ENCODE peak calls at places on chromosomes 5 and 9, in ten cellular contexts. One of them, this sample, is unnamed.

GRCh38 chr5:96919754-96920197 is 16.1 kb upstream of the LNPEP start:
- DNase-seq in OCI-LY7: no peak
- DNase-seq in gastrocnemius medialis: no peak
- DNase-seq in epithelial cell of esophagus: peak; percentile 36
- DNase-seq in heart left ventricle: no peak
- DNase-seq in tibial artery: no peak
- DNase-seq in left ventricle myocardium inferior: no peak
- DNase-seq in A549: no peak
- DNase-seq in foreskin fibroblast: no peak
- DNase-seq in right atrium auricular region: no peak
- DNase-seq in this sample: no peak

GRCh38 chr5:139188558-139189270 is 9.5 kb downstream of the SIL1 start:
- DNase-seq in OCI-LY7: no peak
- DNase-seq in heart left ventricle: no peak
- DNase-seq in foreskin fibroblast: no peak
- DNase-seq in tibial artery: no peak
- DNase-seq in A549: no peak
- DNase-seq in epithelial cell of esophagus: no peak
- DNase-seq in right atrium auricular region: no peak
- DNase-seq in gastrocnemius medialis: no peak
- DNase-seq in left ventricle myocardium inferior: no peak
- DNase-seq in this sample: no peak

GRCh38 chr5:172564187-172564586 is 76.9 kb upstream of the NEURL1B start:
- DNase-seq in right atrium auricular region: no peak
- DNase-seq in OCI-LY7: no peak
- DNase-seq in heart left ventricle: no peak
- DNase-seq in A549: no peak
- DNase-seq in foreskin fibroblast: no peak
- DNase-seq in gastrocnemius medialis: no peak
- DNase-seq in left ventricle myocardium inferior: no peak
- DNase-seq in epithelial cell of esophagus: peak; percentile 52
- DNase-seq in tibial artery: no peak
- DNase-seq in this sample: no peak

GRCh38 chr5:83516962-83517750 is 45.6 kb downstream of the VCAN start:
- DNase-seq in heart left ventricle: no peak
- DNase-seq in gastrocnemius medialis: no peak
- DNase-seq in OCI-LY7: no peak
- DNase-seq in foreskin fibroblast: no peak
- DNase-seq in epithelial cell of esophagus: no peak
- DNase-seq in left ventricle myocardium inferior: no peak
- DNase-seq in A549: no peak
- DNase-seq in right atrium auricular region: no peak
- DNase-seq in tibial artery: no peak
- DNase-seq in this sample: no peak

GRCh38 chr5:149153751-149154610 is 12.7 kb downstream of the ABLIM3 start:
- DNase-seq in tibial artery: peak; percentile 55
- DNase-seq in OCI-LY7: no peak
- DNase-seq in gastrocnemius medialis: peak; percentile 95
- DNase-seq in epithelial cell of esophagus: peak; percentile 32
- DNase-seq in heart left ventricle: peak; percentile 60
- DNase-seq in left ventricle myocardium inferior: peak; percentile 53
- DNase-seq in right atrium auricular region: peak; percentile 90
- DNase-seq in foreskin fibroblast: peak; percentile 88
- DNase-seq in A549: peak; percentile 35
- DNase-seq in this sample: peak; percentile 69

GRCh38 chr5:125874717-125875116 is 548.5 kb upstream of the GRAMD2B start:
- DNase-seq in epithelial cell of esophagus: peak; percentile 44
- DNase-seq in right atrium auricular region: no peak
- DNase-seq in foreskin fibroblast: no peak
- DNase-seq in A549: no peak
- DNase-seq in tibial artery: no peak
- DNase-seq in OCI-LY7: no peak
- DNase-seq in heart left ventricle: no peak
- DNase-seq in left ventricle myocardium inferior: no peak
- DNase-seq in gastrocnemius medialis: no peak
- DNase-seq in this sample: no peak

GRCh38 chr9:77016526-77017504 is 2.6 kb upstream of the FOXB2 start:
- DNase-seq in foreskin fibroblast: no peak
- DNase-seq in heart left ventricle: no peak
- DNase-seq in right atrium auricular region: peak; percentile 47
- DNase-seq in OCI-LY7: no peak
- DNase-seq in tibial artery: no peak
- DNase-seq in gastrocnemius medialis: no peak
- DNase-seq in left ventricle myocardium inferior: no peak
- DNase-seq in epithelial cell of esophagus: no peak
- DNase-seq in A549: no peak
- DNase-seq in this sample: no peak

GRCh38 chr5:154042751-154043150 is 4.0 kb downstream of the MFAP3 start:
- DNase-seq in heart left ventricle: no peak
- DNase-seq in OCI-LY7: no peak
- DNase-seq in A549: no peak
- DNase-seq in left ventricle myocardium inferior: no peak
- DNase-seq in foreskin fibroblast: no peak
- DNase-seq in gastrocnemius medialis: no peak
- DNase-seq in epithelial cell of esophagus: no peak
- DNase-seq in tibial artery: no peak
- DNase-seq in right atrium auricular region: no peak
- DNase-seq in this sample: no peak

GRCh38 chr9:100227636-100228035 is 125.1 kb downstream of the TEX10 start:
- DNase-seq in epithelial cell of esophagus: no peak
- DNase-seq in foreskin fibroblast: no peak
- DNase-seq in heart left ventricle: no peak
- DNase-seq in OCI-LY7: no peak
- DNase-seq in gastrocnemius medialis: no peak
- DNase-seq in tibial artery: no peak
- DNase-seq in A549: no peak
- DNase-seq in left ventricle myocardium inferior: no peak
- DNase-seq in right atrium auricular region: no peak
- DNase-seq in this sample: no peak

GRCh38 chr9:100221538-100221937 is 122.5 kb downstream of the INVS start:
- DNase-seq in left ventricle myocardium inferior: no peak
- DNase-seq in heart left ventricle: no peak
- DNase-seq in A549: no peak
- DNase-seq in tibial artery: no peak
- DNase-seq in gastrocnemius medialis: no peak
- DNase-seq in epithelial cell of esophagus: no peak
- DNase-seq in right atrium auricular region: no peak
- DNase-seq in foreskin fibroblast: no peak
- DNase-seq in OCI-LY7: no peak
- DNase-seq in this sample: no peak

GRCh38 chr9:100219347-100219746 is 120.3 kb downstream of the INVS start:
- DNase-seq in heart left ventricle: no peak
- DNase-seq in tibial artery: no peak
- DNase-seq in right atrium auricular region: no peak
- DNase-seq in gastrocnemius medialis: no peak
- DNase-seq in A549: no peak
- DNase-seq in left ventricle myocardium inferior: no peak
- DNase-seq in OCI-LY7: no peak
- DNase-seq in foreskin fibroblast: no peak
- DNase-seq in epithelial cell of esophagus: no peak
- DNase-seq in this sample: no peak

GRCh38 chr9:100220936-100221335 is 121.9 kb downstream of the INVS start:
- DNase-seq in epithelial cell of esophagus: no peak
- DNase-seq in tibial artery: no peak
- DNase-seq in heart left ventricle: no peak
- DNase-seq in gastrocnemius medialis: no peak
- DNase-seq in A549: no peak
- DNase-seq in left ventricle myocardium inferior: no peak
- DNase-seq in OCI-LY7: no peak
- DNase-seq in right atrium auricular region: no peak
- DNase-seq in foreskin fibroblast: no peak
- DNase-seq in this sample: no peak

GRCh38 chr9:100222674-100223073 is 123.6 kb downstream of the INVS start:
- DNase-seq in gastrocnemius medialis: no peak
- DNase-seq in epithelial cell of esophagus: peak; percentile 42
- DNase-seq in heart left ventricle: no peak
- DNase-seq in OCI-LY7: peak; percentile 58
- DNase-seq in A549: peak; percentile 46
- DNase-seq in left ventricle myocardium inferior: no peak
- DNase-seq in tibial artery: no peak
- DNase-seq in foreskin fibroblast: peak; percentile 14
- DNase-seq in right atrium auricular region: no peak
- DNase-seq in this sample: peak; percentile 18
- TF ChIP-seq CTCF in gastrocnemius medialis: no peak
- TF ChIP-seq CTCF in epithelial cell of esophagus: peak; percentile 41
- TF ChIP-seq CTCF in heart left ventricle: peak; percentile 9
- TF ChIP-seq CTCF in OCI-LY7: peak; percentile 83
- TF ChIP-seq CTCF in A549: peak; percentile 63
- TF ChIP-seq CTCF in left ventricle myocardium inferior: peak; percentile 50
- TF ChIP-seq CTCF in tibial artery: peak; percentile 44
- TF ChIP-seq CTCF in foreskin fibroblast: peak; percentile 45
- TF ChIP-seq CTCF in right atrium auricular region: peak; percentile 52
- TF ChIP-seq CTCF in this sample: peak; percentile 56

GRCh38 chr5:18354828-18355227 is 720.6 kb downstream of the TAF11L14 start:
- DNase-seq in gastrocnemius medialis: no peak
- DNase-seq in foreskin fibroblast: no peak
- DNase-seq in right atrium auricular region: no peak
- DNase-seq in OCI-LY7: no peak
- DNase-seq in left ventricle myocardium inferior: no peak
- DNase-seq in A549: no peak
- DNase-seq in epithelial cell of esophagus: no peak
- DNase-seq in heart left ventricle: no peak
- DNase-seq in tibial artery: no peak
- DNase-seq in this sample: no peak
- TF ChIP-seq CTCF in gastrocnemius medialis: no peak
- TF ChIP-seq CTCF in foreskin fibroblast: no peak
- TF ChIP-seq CTCF in right atrium auricular region: no peak
- TF ChIP-seq CTCF in OCI-LY7: no peak
- TF ChIP-seq CTCF in left ventricle myocardium inferior: no peak
- TF ChIP-seq CTCF in A549: no peak
- TF ChIP-seq CTCF in epithelial cell of esophagus: no peak
- TF ChIP-seq CTCF in heart left ventricle: no peak
- TF ChIP-seq CTCF in tibial artery: no peak
- TF ChIP-seq CTCF in this sample: no peak

GRCh38 chr9:126775926-126776325 is 28.9 kb upstream of the ZBTB43 start:
- DNase-seq in gastrocnemius medialis: no peak
- DNase-seq in right atrium auricular region: no peak
- DNase-seq in A549: no peak
- DNase-seq in foreskin fibroblast: no peak
- DNase-seq in OCI-LY7: no peak
- DNase-seq in tibial artery: no peak
- DNase-seq in left ventricle myocardium inferior: no peak
- DNase-seq in heart left ventricle: no peak
- DNase-seq in epithelial cell of esophagus: no peak
- DNase-seq in this sample: no peak

GRCh38 chr9:126777733-126778132 is 27.1 kb upstream of the ZBTB43 start:
- DNase-seq in gastrocnemius medialis: no peak
- DNase-seq in heart left ventricle: no peak
- DNase-seq in OCI-LY7: no peak
- DNase-seq in epithelial cell of esophagus: peak; percentile 52
- DNase-seq in tibial artery: no peak
- DNase-seq in A549: no peak
- DNase-seq in right atrium auricular region: no peak
- DNase-seq in left ventricle myocardium inferior: no peak
- DNase-seq in foreskin fibroblast: no peak
- DNase-seq in this sample: no peak

GRCh38 chr9:126773004-126773607 is 31.7 kb upstream of the ZBTB43 start:
- DNase-seq in heart left ventricle: no peak
- DNase-seq in A549: peak; percentile 56
- DNase-seq in right atrium auricular region: no peak
- DNase-seq in epithelial cell of esophagus: peak; percentile 40
- DNase-seq in gastrocnemius medialis: no peak
- DNase-seq in tibial artery: no peak
- DNase-seq in OCI-LY7: no peak
- DNase-seq in left ventricle myocardium inferior: no peak
- DNase-seq in foreskin fibroblast: peak; percentile 9
- DNase-seq in this sample: no peak
- TF ChIP-seq CTCF in heart left ventricle: peak; percentile 31
- TF ChIP-seq CTCF in A549: peak; percentile 40
- TF ChIP-seq CTCF in right atrium auricular region: peak; percentile 55
- TF ChIP-seq CTCF in epithelial cell of esophagus: peak; percentile 70
- TF ChIP-seq CTCF in gastrocnemius medialis: peak; percentile 30
- TF ChIP-seq CTCF in tibial artery: peak; percentile 15
- TF ChIP-seq CTCF in OCI-LY7: peak; percentile 42
- TF ChIP-seq CTCF in left ventricle myocardium inferior: peak; percentile 60
- TF ChIP-seq CTCF in foreskin fibroblast: peak; percentile 48
- TF ChIP-seq CTCF in this sample: peak; percentile 41

GRCh38 chr5:150489358-150490295 is 18.3 kb upstream of the NDST1 start:
- DNase-seq in right atrium auricular region: no peak
- DNase-seq in gastrocnemius medialis: no peak
- DNase-seq in tibial artery: no peak
- DNase-seq in epithelial cell of esophagus: no peak
- DNase-seq in left ventricle myocardium inferior: no peak
- DNase-seq in A549: no peak
- DNase-seq in heart left ventricle: no peak
- DNase-seq in OCI-LY7: peak; percentile 89
- DNase-seq in foreskin fibroblast: peak; percentile 61
- DNase-seq in this sample: no peak

GRCh38 chr5:150488519-150489357 is 19.2 kb upstream of the NDST1 start:
- DNase-seq in heart left ventricle: peak; percentile 83
- DNase-seq in OCI-LY7: peak; percentile 30
- DNase-seq in epithelial cell of esophagus: no peak
- DNase-seq in foreskin fibroblast: peak; percentile 69
- DNase-seq in gastrocnemius medialis: peak; percentile 56
- DNase-seq in tibial artery: peak; percentile 74
- DNase-seq in A549: no peak
- DNase-seq in left ventricle myocardium inferior: peak; percentile 80
- DNase-seq in right atrium auricular region: peak; percentile 81
- DNase-seq in this sample: no peak

GRCh38 chr5:150486402-150487198 is 21.3 kb upstream of the NDST1 start:
- DNase-seq in foreskin fibroblast: no peak
- DNase-seq in tibial artery: no peak
- DNase-seq in OCI-LY7: peak; percentile 79
- DNase-seq in epithelial cell of esophagus: peak; percentile 71
- DNase-seq in left ventricle myocardium inferior: peak; percentile 53
- DNase-seq in A549: peak; percentile 64
- DNase-seq in right atrium auricular region: no peak
- DNase-seq in heart left ventricle: peak; percentile 75
- DNase-seq in gastrocnemius medialis: peak; percentile 58
- DNase-seq in this sample: no peak

GRCh38 chr5:150485770-150486401 is 22.0 kb upstream of the NDST1 start:
- DNase-seq in A549: peak; percentile 48
- DNase-seq in foreskin fibroblast: peak; percentile 59
- DNase-seq in left ventricle myocardium inferior: peak; percentile 72
- DNase-seq in epithelial cell of esophagus: no peak
- DNase-seq in tibial artery: peak; percentile 67
- DNase-seq in OCI-LY7: peak; percentile 46
- DNase-seq in right atrium auricular region: no peak
- DNase-seq in gastrocnemius medialis: peak; percentile 50
- DNase-seq in heart left ventricle: peak; percentile 75
- DNase-seq in this sample: no peak

DNA sequence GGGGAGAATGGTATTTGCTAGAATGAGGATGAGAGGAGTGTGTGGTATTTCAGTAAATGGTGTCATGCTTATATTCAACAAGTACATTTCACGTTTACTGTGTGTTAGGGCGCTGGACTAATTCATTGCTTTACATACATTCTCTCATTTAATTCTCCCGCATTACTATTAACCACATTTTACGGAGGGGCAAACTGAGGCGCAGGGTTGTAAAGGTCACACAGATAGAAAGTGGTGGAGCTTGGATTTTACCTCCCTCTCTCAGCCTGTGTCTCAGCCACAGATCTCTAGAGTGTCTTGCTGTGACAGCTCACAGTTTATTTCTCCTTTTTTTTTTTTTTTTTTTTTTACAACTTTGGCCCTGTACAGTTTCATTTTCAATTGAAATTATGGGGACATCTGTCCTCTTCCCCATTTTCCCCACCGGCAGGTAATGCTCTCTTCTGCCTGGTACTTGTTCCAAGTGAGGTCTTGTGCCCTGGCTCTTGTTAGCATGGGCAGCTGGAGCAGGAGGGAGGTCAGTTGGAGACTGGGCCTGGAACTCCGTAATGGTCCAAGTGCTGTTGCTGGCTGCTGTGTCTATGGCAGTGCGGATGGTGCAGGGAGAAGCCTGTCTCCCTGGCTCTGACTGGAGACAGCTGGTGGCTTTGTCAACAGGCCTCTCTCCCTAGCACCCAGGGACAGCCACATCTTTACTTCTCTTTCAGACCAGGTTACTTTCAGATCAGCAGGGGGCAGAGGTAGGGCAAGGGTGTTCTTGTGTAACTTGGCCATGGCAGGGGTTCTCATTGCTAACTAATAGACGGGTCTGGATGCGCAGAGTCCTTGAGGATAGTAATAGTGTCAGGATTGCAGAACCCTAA is 20.5 kb upstream of the NDST1 start:
- DNase-seq in heart left ventricle: no peak
- DNase-seq in left ventricle myocardium inferior: peak; percentile 45
- DNase-seq in A549: peak; percentile 56
- DNase-seq in right atrium auricular region: no peak
- DNase-seq in tibial artery: no peak
- DNase-seq in gastrocnemius medialis: peak; percentile 82
- DNase-seq in OCI-LY7: peak; percentile 79
- DNase-seq in epithelial cell of esophagus: peak; percentile 72
- DNase-seq in foreskin fibroblast: peak; percentile 44
- DNase-seq in this sample: no peak
- TF ChIP-seq CTCF in heart left ventricle: no peak
- TF ChIP-seq CTCF in left ventricle myocardium inferior: peak; percentile 30
- TF ChIP-seq CTCF in A549: peak; percentile 21
- TF ChIP-seq CTCF in right atrium auricular region: peak; percentile 40
- TF ChIP-seq CTCF in tibial artery: no peak
- TF ChIP-seq CTCF in gastrocnemius medialis: no peak
- TF ChIP-seq CTCF in OCI-LY7: peak; percentile 77
- TF ChIP-seq CTCF in epithelial cell of esophagus: no peak
- TF ChIP-seq CTCF in foreskin fibroblast: peak; percentile 18
- TF ChIP-seq CTCF in this sample: peak; percentile 32